ENCODE peak calls at places on chromosomes 1 and 21, in seven cellular contexts. One of them, this sample, is unnamed.
A peak's percentile ranks its signal among the peaks of the same experiment; 100 is the strongest.

GRCh38 chr1:93905051-93905450 is 4.2 kb downstream of the GCLM start:
- DNase-seq in activated CD8-positive, alpha-beta T cell treated with anti-CD3 and anti-CD28 coated beads for 36 hours: no peak
- DNase-seq in brain microvascular endothelial cell: peak; percentile 7
- DNase-seq in AG09309: no peak
- DNase-seq in NCI-H1105 treated with DMSO at 0.1 percent for 48 hours: no peak
- DNase-seq in ecto neural progenitor cell: no peak
- DNase-seq in activated T-cell treated with anti-CD3 and anti-CD28 coated beads for 4 hours: no peak
- DNase-seq in this sample: peak; percentile 30

GRCh38 chr1:17953921-17954320 is 153.7 kb upstream of the IGSF21 start:
- DNase-seq in activated CD8-positive, alpha-beta T cell treated with anti-CD3 and anti-CD28 coated beads for 36 hours: no peak
- DNase-seq in brain microvascular endothelial cell: no peak
- DNase-seq in AG09309: no peak
- DNase-seq in NCI-H1105 treated with DMSO at 0.1 percent for 48 hours: no peak
- DNase-seq in ecto neural progenitor cell: no peak
- DNase-seq in activated T-cell treated with anti-CD3 and anti-CD28 coated beads for 4 hours: no peak
- DNase-seq in this sample: no peak

GRCh38 chr1:171506525-171507304 is 21.4 kb downstream of the PRRC2C start:
- DNase-seq in activated CD8-positive, alpha-beta T cell treated with anti-CD3 and anti-CD28 coated beads for 36 hours: no peak
- DNase-seq in brain microvascular endothelial cell: no peak
- DNase-seq in AG09309: no peak
- DNase-seq in NCI-H1105 treated with DMSO at 0.1 percent for 48 hours: no peak
- DNase-seq in ecto neural progenitor cell: no peak
- DNase-seq in activated T-cell treated with anti-CD3 and anti-CD28 coated beads for 4 hours: no peak
- DNase-seq in this sample: peak; percentile 29

GRCh38 chr1:109788695-109789521 is 25.2 kb upstream of the EPS8L3 start:
- DNase-seq in activated CD8-positive, alpha-beta T cell treated with anti-CD3 and anti-CD28 coated beads for 36 hours: peak; percentile 30
- DNase-seq in brain microvascular endothelial cell: no peak
- DNase-seq in AG09309: no peak
- DNase-seq in NCI-H1105 treated with DMSO at 0.1 percent for 48 hours: no peak
- DNase-seq in ecto neural progenitor cell: peak; percentile 58
- DNase-seq in activated T-cell treated with anti-CD3 and anti-CD28 coated beads for 4 hours: no peak
- DNase-seq in this sample: no peak

GRCh38 chr1:193462629-193463320 is 276.4 kb upstream of the B3GALT2 start:
- DNase-seq in activated CD8-positive, alpha-beta T cell treated with anti-CD3 and anti-CD28 coated beads for 36 hours: no peak
- DNase-seq in brain microvascular endothelial cell: peak; percentile 9
- DNase-seq in AG09309: no peak
- DNase-seq in NCI-H1105 treated with DMSO at 0.1 percent for 48 hours: no peak
- DNase-seq in ecto neural progenitor cell: no peak
- DNase-seq in activated T-cell treated with anti-CD3 and anti-CD28 coated beads for 4 hours: no peak
- DNase-seq in this sample: no peak

GRCh38 chr1:180291004-180291403 is 60.9 kb downstream of the LHX4 start:
- DNase-seq in activated CD8-positive, alpha-beta T cell treated with anti-CD3 and anti-CD28 coated beads for 36 hours: no peak
- DNase-seq in brain microvascular endothelial cell: no peak
- DNase-seq in AG09309: no peak
- DNase-seq in NCI-H1105 treated with DMSO at 0.1 percent for 48 hours: no peak
- DNase-seq in ecto neural progenitor cell: no peak
- DNase-seq in activated T-cell treated with anti-CD3 and anti-CD28 coated beads for 4 hours: no peak
- DNase-seq in this sample: peak; percentile 62

GRCh38 chr1:118101445-118101844 is 83.6 kb downstream of the SPAG17 start:
- DNase-seq in activated CD8-positive, alpha-beta T cell treated with anti-CD3 and anti-CD28 coated beads for 36 hours: no peak
- DNase-seq in brain microvascular endothelial cell: no peak
- DNase-seq in AG09309: peak; percentile 84
- DNase-seq in NCI-H1105 treated with DMSO at 0.1 percent for 48 hours: no peak
- DNase-seq in ecto neural progenitor cell: no peak
- DNase-seq in activated T-cell treated with anti-CD3 and anti-CD28 coated beads for 4 hours: no peak
- DNase-seq in this sample: no peak

GRCh38 chr1:7221823-7222462 is 436.7 kb downstream of the CAMTA1 start:
- DNase-seq in activated CD8-positive, alpha-beta T cell treated with anti-CD3 and anti-CD28 coated beads for 36 hours: no peak
- DNase-seq in brain microvascular endothelial cell: peak; percentile 38
- DNase-seq in AG09309: no peak
- DNase-seq in NCI-H1105 treated with DMSO at 0.1 percent for 48 hours: no peak
- DNase-seq in ecto neural progenitor cell: no peak
- DNase-seq in activated T-cell treated with anti-CD3 and anti-CD28 coated beads for 4 hours: no peak
- DNase-seq in this sample: no peak

GRCh38 chr1:17274186-17275170 is 25.6 kb downstream of the PADI3 start:
- DNase-seq in activated CD8-positive, alpha-beta T cell treated with anti-CD3 and anti-CD28 coated beads for 36 hours: peak; percentile 57
- DNase-seq in brain microvascular endothelial cell: peak; percentile 34
- DNase-seq in AG09309: no peak
- DNase-seq in NCI-H1105 treated with DMSO at 0.1 percent for 48 hours: peak; percentile 28
- DNase-seq in ecto neural progenitor cell: peak; percentile 80
- DNase-seq in activated T-cell treated with anti-CD3 and anti-CD28 coated beads for 4 hours: no peak
- DNase-seq in this sample: no peak

GRCh38 chr1:234656981-234657651 is 47.1 kb upstream of the IRF2BP2 start:
- DNase-seq in activated CD8-positive, alpha-beta T cell treated with anti-CD3 and anti-CD28 coated beads for 36 hours: peak; percentile 37
- DNase-seq in brain microvascular endothelial cell: peak; percentile 99
- DNase-seq in AG09309: peak; percentile 96
- DNase-seq in NCI-H1105 treated with DMSO at 0.1 percent for 48 hours: no peak
- DNase-seq in ecto neural progenitor cell: no peak
- DNase-seq in activated T-cell treated with anti-CD3 and anti-CD28 coated beads for 4 hours: no peak
- DNase-seq in this sample: peak; percentile 61

GRCh38 chr1:68497358-68497698 is 446 bp upstream of the DEPDC1 start:
- DNase-seq in activated CD8-positive, alpha-beta T cell treated with anti-CD3 and anti-CD28 coated beads for 36 hours: no peak
- DNase-seq in brain microvascular endothelial cell: no peak
- DNase-seq in AG09309: no peak
- DNase-seq in NCI-H1105 treated with DMSO at 0.1 percent for 48 hours: no peak
- DNase-seq in ecto neural progenitor cell: no peak
- DNase-seq in activated T-cell treated with anti-CD3 and anti-CD28 coated beads for 4 hours: no peak
- DNase-seq in this sample: no peak

GRCh38 chr1:98277111-98277510 is 356.3 kb upstream of the DPYD start:
- DNase-seq in activated CD8-positive, alpha-beta T cell treated with anti-CD3 and anti-CD28 coated beads for 36 hours: no peak
- DNase-seq in brain microvascular endothelial cell: peak; percentile 42
- DNase-seq in AG09309: peak; percentile 8
- DNase-seq in NCI-H1105 treated with DMSO at 0.1 percent for 48 hours: no peak
- DNase-seq in ecto neural progenitor cell: no peak
- DNase-seq in activated T-cell treated with anti-CD3 and anti-CD28 coated beads for 4 hours: no peak
- DNase-seq in this sample: no peak

GRCh38 chr1:29312469-29313466 is 76.4 kb downstream of the PTPRU start:
- DNase-seq in activated CD8-positive, alpha-beta T cell treated with anti-CD3 and anti-CD28 coated beads for 36 hours: no peak
- DNase-seq in brain microvascular endothelial cell: no peak
- DNase-seq in AG09309: no peak
- DNase-seq in NCI-H1105 treated with DMSO at 0.1 percent for 48 hours: no peak
- DNase-seq in ecto neural progenitor cell: no peak
- DNase-seq in activated T-cell treated with anti-CD3 and anti-CD28 coated beads for 4 hours: no peak
- DNase-seq in this sample: no peak

GRCh38 chr1:110425196-110425595 is 17.7 kb upstream of the LAMTOR5 start:
- DNase-seq in activated CD8-positive, alpha-beta T cell treated with anti-CD3 and anti-CD28 coated beads for 36 hours: no peak
- DNase-seq in brain microvascular endothelial cell: no peak
- DNase-seq in AG09309: no peak
- DNase-seq in NCI-H1105 treated with DMSO at 0.1 percent for 48 hours: no peak
- DNase-seq in ecto neural progenitor cell: no peak
- DNase-seq in activated T-cell treated with anti-CD3 and anti-CD28 coated beads for 4 hours: no peak
- DNase-seq in this sample: no peak

GRCh38 chr1:229886636-229887035 is 180.4 kb upstream of the GALNT2 start:
- DNase-seq in activated CD8-positive, alpha-beta T cell treated with anti-CD3 and anti-CD28 coated beads for 36 hours: no peak
- DNase-seq in brain microvascular endothelial cell: no peak
- DNase-seq in AG09309: no peak
- DNase-seq in NCI-H1105 treated with DMSO at 0.1 percent for 48 hours: no peak
- DNase-seq in ecto neural progenitor cell: no peak
- DNase-seq in activated T-cell treated with anti-CD3 and anti-CD28 coated beads for 4 hours: no peak
- DNase-seq in this sample: no peak

GRCh38 chr1:169201084-169201619 is 94.7 kb downstream of the ATP1B1 start:
- DNase-seq in activated CD8-positive, alpha-beta T cell treated with anti-CD3 and anti-CD28 coated beads for 36 hours: no peak
- DNase-seq in brain microvascular endothelial cell: no peak
- DNase-seq in AG09309: peak; percentile 34
- DNase-seq in NCI-H1105 treated with DMSO at 0.1 percent for 48 hours: no peak
- DNase-seq in ecto neural progenitor cell: no peak
- DNase-seq in activated T-cell treated with anti-CD3 and anti-CD28 coated beads for 4 hours: no peak
- DNase-seq in this sample: no peak

GRCh38 chr21:15401331-15401730 is 328.5 kb upstream of the USP25 start:
- DNase-seq in activated CD8-positive, alpha-beta T cell treated with anti-CD3 and anti-CD28 coated beads for 36 hours: no peak
- DNase-seq in brain microvascular endothelial cell: no peak
- DNase-seq in AG09309: no peak
- DNase-seq in NCI-H1105 treated with DMSO at 0.1 percent for 48 hours: no peak
- DNase-seq in ecto neural progenitor cell: no peak
- DNase-seq in activated T-cell treated with anti-CD3 and anti-CD28 coated beads for 4 hours: no peak
- DNase-seq in this sample: no peak

GRCh38 chr1:70811815-70812214 is 235.8 kb downstream of the PTGER3 start:
- DNase-seq in activated CD8-positive, alpha-beta T cell treated with anti-CD3 and anti-CD28 coated beads for 36 hours: no peak
- DNase-seq in brain microvascular endothelial cell: no peak
- DNase-seq in AG09309: no peak
- DNase-seq in NCI-H1105 treated with DMSO at 0.1 percent for 48 hours: no peak
- DNase-seq in ecto neural progenitor cell: no peak
- DNase-seq in activated T-cell treated with anti-CD3 and anti-CD28 coated beads for 4 hours: no peak
- DNase-seq in this sample: no peak

GRCh38 chr1:168362991-168363390 is 82.3 kb downstream of the TBX19 start:
- DNase-seq in activated CD8-positive, alpha-beta T cell treated with anti-CD3 and anti-CD28 coated beads for 36 hours: peak; percentile 51
- DNase-seq in brain microvascular endothelial cell: no peak
- DNase-seq in AG09309: no peak
- DNase-seq in NCI-H1105 treated with DMSO at 0.1 percent for 48 hours: no peak
- DNase-seq in ecto neural progenitor cell: no peak
- DNase-seq in activated T-cell treated with anti-CD3 and anti-CD28 coated beads for 4 hours: peak; percentile 15
- DNase-seq in this sample: no peak

GRCh38 chr1:225763815-225764548 is 13.6 kb upstream of the SRP9 start:
- DNase-seq in activated CD8-positive, alpha-beta T cell treated with anti-CD3 and anti-CD28 coated beads for 36 hours: no peak
- DNase-seq in brain microvascular endothelial cell: peak; percentile 40
- DNase-seq in AG09309: no peak
- DNase-seq in NCI-H1105 treated with DMSO at 0.1 percent for 48 hours: no peak
- DNase-seq in ecto neural progenitor cell: no peak
- DNase-seq in activated T-cell treated with anti-CD3 and anti-CD28 coated beads for 4 hours: no peak
- DNase-seq in this sample: peak; percentile 90

GRCh38 chr1:222263791-222264190 is 284.1 kb downstream of the HHIPL2 start:
- DNase-seq in activated CD8-positive, alpha-beta T cell treated with anti-CD3 and anti-CD28 coated beads for 36 hours: peak; percentile 10
- DNase-seq in brain microvascular endothelial cell: no peak
- DNase-seq in AG09309: no peak
- DNase-seq in NCI-H1105 treated with DMSO at 0.1 percent for 48 hours: no peak
- DNase-seq in ecto neural progenitor cell: no peak
- DNase-seq in activated T-cell treated with anti-CD3 and anti-CD28 coated beads for 4 hours: no peak
- DNase-seq in this sample: no peak

GRCh38 chr1:109490029-109490933 is 3.6 kb upstream of the CYB561D1 start:
- DNase-seq in activated CD8-positive, alpha-beta T cell treated with anti-CD3 and anti-CD28 coated beads for 36 hours: peak; percentile 81
- DNase-seq in brain microvascular endothelial cell: peak; percentile 62
- DNase-seq in AG09309: no peak
- DNase-seq in NCI-H1105 treated with DMSO at 0.1 percent for 48 hours: peak; percentile 41
- DNase-seq in ecto neural progenitor cell: peak; percentile 74
- DNase-seq in activated T-cell treated with anti-CD3 and anti-CD28 coated beads for 4 hours: peak; percentile 68
- DNase-seq in this sample: peak; percentile 51

GRCh38 chr1:24201941-24202440 is 14.9 kb upstream of the IFNLR1 start:
- DNase-seq in activated CD8-positive, alpha-beta T cell treated with anti-CD3 and anti-CD28 coated beads for 36 hours: peak; percentile 80
- DNase-seq in brain microvascular endothelial cell: peak; percentile 87
- DNase-seq in AG09309: peak; percentile 84
- DNase-seq in NCI-H1105 treated with DMSO at 0.1 percent for 48 hours: peak; percentile 71
- DNase-seq in ecto neural progenitor cell: peak; percentile 85
- DNase-seq in activated T-cell treated with anti-CD3 and anti-CD28 coated beads for 4 hours: peak; percentile 48
- DNase-seq in this sample: peak; percentile 93

GRCh38 chr1:150612014-150612345 is 17.4 kb downstream of the ENSA start:
- DNase-seq in activated CD8-positive, alpha-beta T cell treated with anti-CD3 and anti-CD28 coated beads for 36 hours: no peak
- DNase-seq in brain microvascular endothelial cell: no peak
- DNase-seq in AG09309: no peak
- DNase-seq in NCI-H1105 treated with DMSO at 0.1 percent for 48 hours: no peak
- DNase-seq in ecto neural progenitor cell: no peak
- DNase-seq in activated T-cell treated with anti-CD3 and anti-CD28 coated beads for 4 hours: no peak
- DNase-seq in this sample: no peak

GRCh38 chr21:23217597-23217996 is 2219.4 kb downstream of the NCAM2 start:
- DNase-seq in activated CD8-positive, alpha-beta T cell treated with anti-CD3 and anti-CD28 coated beads for 36 hours: no peak
- DNase-seq in brain microvascular endothelial cell: no peak
- DNase-seq in AG09309: no peak
- DNase-seq in NCI-H1105 treated with DMSO at 0.1 percent for 48 hours: no peak
- DNase-seq in ecto neural progenitor cell: no peak
- DNase-seq in activated T-cell treated with anti-CD3 and anti-CD28 coated beads for 4 hours: no peak
- DNase-seq in this sample: no peak

GRCh38 chr1:6287431-6287886 is 26.6 kb upstream of the GPR153 start:
- DNase-seq in activated CD8-positive, alpha-beta T cell treated with anti-CD3 and anti-CD28 coated beads for 36 hours: no peak
- DNase-seq in brain microvascular endothelial cell: no peak
- DNase-seq in AG09309: no peak
- DNase-seq in NCI-H1105 treated with DMSO at 0.1 percent for 48 hours: peak; percentile 97
- DNase-seq in ecto neural progenitor cell: no peak
- DNase-seq in activated T-cell treated with anti-CD3 and anti-CD28 coated beads for 4 hours: no peak
- DNase-seq in this sample: peak; percentile 52

GRCh38 chr1:14945132-14946010 is 208.2 kb upstream of the TMEM51 start:
- DNase-seq in activated CD8-positive, alpha-beta T cell treated with anti-CD3 and anti-CD28 coated beads for 36 hours: no peak
- DNase-seq in brain microvascular endothelial cell: peak; percentile 67
- DNase-seq in AG09309: peak; percentile 80
- DNase-seq in NCI-H1105 treated with DMSO at 0.1 percent for 48 hours: no peak
- DNase-seq in ecto neural progenitor cell: no peak
- DNase-seq in activated T-cell treated with anti-CD3 and anti-CD28 coated beads for 4 hours: no peak
- DNase-seq in this sample: peak; percentile 86

GRCh38 chr21:27407296-27407695 is 440.4 kb upstream of the ADAMTS5 start:
- DNase-seq in activated CD8-positive, alpha-beta T cell treated with anti-CD3 and anti-CD28 coated beads for 36 hours: no peak
- DNase-seq in brain microvascular endothelial cell: no peak
- DNase-seq in AG09309: no peak
- DNase-seq in NCI-H1105 treated with DMSO at 0.1 percent for 48 hours: no peak
- DNase-seq in ecto neural progenitor cell: no peak
- DNase-seq in activated T-cell treated with anti-CD3 and anti-CD28 coated beads for 4 hours: no peak
- DNase-seq in this sample: no peak

GRCh38 chr21:43266534-43266933 is 97.7 kb downstream of the CRYAA start:
- DNase-seq in activated CD8-positive, alpha-beta T cell treated with anti-CD3 and anti-CD28 coated beads for 36 hours: no peak
- DNase-seq in brain microvascular endothelial cell: peak; percentile 7
- DNase-seq in AG09309: no peak
- DNase-seq in NCI-H1105 treated with DMSO at 0.1 percent for 48 hours: no peak
- DNase-seq in ecto neural progenitor cell: no peak
- DNase-seq in activated T-cell treated with anti-CD3 and anti-CD28 coated beads for 4 hours: no peak
- DNase-seq in this sample: peak; percentile 50